ENCODE peak calls at places on chromosomes 6 and 20, in four cellular contexts. N, R, F and K are unnamed samples.

GRCh38 chr6:134080171-134080795 is 27.9 kb upstream of the SLC2A12 start:
- DNase-seq in F (no peak), N (no peak), R (no peak), K (no peak)

GRCh38 chr6:38638941-38639497 is 710 bp downstream of the BTBD9 start:
- DNase-seq in R (peak), F (peak), N (no peak), K (peak)

GRCh38 chr20:8530022-8530421 is 398.0 kb downstream of the PLCB1 start:
- DNase-seq in N (no peak), R (no peak), F (no peak), K (no peak)

GRCh38 chr6:154399097-154399496 is 42.5 kb upstream of the IPCEF1 start:
- DNase-seq in R (no peak), F (no peak), N (no peak), K (no peak)

GRCh38 chr6:44576132-44576601 is 188.7 kb downstream of the CDC5L start:
- DNase-seq in N (no peak), R (no peak), F (no peak), K (no peak)

GRCh38 chr6:13687917-13688351 is 23.7 kb downstream of the RANBP9 start:
- DNase-seq in F (no peak), R (no peak), N (no peak), K (no peak)

GRCh38 chr6:11613858-11614257 is 76.3 kb downstream of the TMEM170B start:
- DNase-seq in N (no peak), F (no peak), R (no peak), K (no peak)

GRCh38 chr6:137661601-137662000 is 167.4 kb upstream of the OLIG3 start:
- DNase-seq in F (no peak), R (no peak), N (no peak), K (peak)

GRCh38 chr6:43953256-43953655 is 174.0 kb downstream of the MRPL14 start:
- DNase-seq in R (peak), N (no peak), F (no peak), K (no peak)

GRCh38 chr6:16405349-16405865 is 167.0 kb downstream of the GMPR start:
- DNase-seq in F (no peak), N (no peak), R (no peak), K (peak)

GRCh38 chr6:16408766-16409165 is 170.4 kb downstream of the GMPR start:
- DNase-seq in R (no peak), N (no peak), F (no peak), K (no peak)

GRCh38 chr6:16406966-16407365 is 168.6 kb downstream of the GMPR start:
- DNase-seq in R (no peak), N (no peak), F (no peak), K (no peak)

GRCh38 chr6:16413399-16413798 is 175.0 kb downstream of the GMPR start:
- DNase-seq in R (no peak), F (no peak), N (no peak), K (no peak)

GRCh38 chr6:16409531-16410441 is 171.4 kb downstream of the GMPR start:
- DNase-seq in F (peak), N (peak), R (no peak), K (peak)
- TF ChIP-seq CTCF in F (peak), N (peak), R (peak), K (peak)

DNA sequence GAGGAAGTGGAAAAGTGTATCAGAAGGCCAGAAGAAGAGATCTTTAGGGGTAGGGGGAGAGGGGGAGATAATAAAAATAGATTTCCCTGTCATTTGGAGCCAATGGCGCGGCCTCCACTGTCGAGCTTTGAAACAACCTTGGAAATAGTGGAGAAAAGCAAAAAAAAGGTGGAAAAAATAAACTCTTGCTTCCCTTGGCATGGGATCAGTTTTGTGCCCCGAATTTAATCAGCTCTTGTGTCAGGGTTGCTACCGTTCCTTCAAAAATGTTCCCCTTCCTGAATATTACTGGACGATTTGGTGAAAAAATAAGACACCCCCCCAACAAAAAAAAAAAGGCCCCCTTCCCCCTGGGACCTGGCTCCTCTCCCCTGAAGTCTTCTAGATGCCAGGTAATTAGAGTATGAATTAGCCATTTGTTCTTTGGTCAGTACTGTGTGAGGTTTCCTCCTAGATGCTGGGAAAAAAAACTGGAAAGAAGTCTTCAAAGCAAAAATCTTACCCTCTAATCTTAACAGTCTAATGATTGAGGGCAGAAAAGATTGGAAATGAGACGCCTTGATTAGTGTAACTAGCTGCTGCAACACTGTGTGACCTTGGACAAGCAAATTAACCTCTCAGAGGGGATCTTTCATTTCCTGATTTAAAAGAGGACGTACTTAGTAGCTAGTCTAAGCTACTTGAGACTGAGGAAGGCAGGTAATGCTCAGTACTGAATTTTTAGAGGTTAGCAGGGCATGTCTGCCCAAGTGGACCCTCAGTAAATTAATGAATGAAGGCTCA is 872 bp upstream of the RBM39 start:
- DNase-seq in F (no peak), R (no peak), N (no peak), K (peak)
- TF ChIP-seq POLR2A in F (no peak), R (no peak), N (no peak), K (peak)

GRCh38 chr6:27830212-27830664 is 82.0 kb downstream of the OR2B2 start:
- DNase-seq in F (no peak), N (no peak), R (no peak), K (no peak)
- H3K27ac ChIP-seq in F (peak), N (peak), R (peak), K (peak)

GRCh38 chr6:51509597-51509996 is 577.8 kb downstream of the PKHD1 start:
- DNase-seq in F (no peak), R (no peak), N (no peak), K (no peak)

GRCh38 chr6:51513891-51514290 is 573.5 kb downstream of the PKHD1 start:
- DNase-seq in F (no peak), N (no peak), R (no peak), K (no peak)

GRCh38 chr6:51514396-51515051 is 572.9 kb downstream of the PKHD1 start:
- DNase-seq in F (no peak), N (peak), R (no peak), K (no peak)

GRCh38 chr6:51511081-51511480 is 576.3 kb downstream of the PKHD1 start:
- DNase-seq in R (no peak), F (no peak), N (no peak), K (no peak)

DNA sequence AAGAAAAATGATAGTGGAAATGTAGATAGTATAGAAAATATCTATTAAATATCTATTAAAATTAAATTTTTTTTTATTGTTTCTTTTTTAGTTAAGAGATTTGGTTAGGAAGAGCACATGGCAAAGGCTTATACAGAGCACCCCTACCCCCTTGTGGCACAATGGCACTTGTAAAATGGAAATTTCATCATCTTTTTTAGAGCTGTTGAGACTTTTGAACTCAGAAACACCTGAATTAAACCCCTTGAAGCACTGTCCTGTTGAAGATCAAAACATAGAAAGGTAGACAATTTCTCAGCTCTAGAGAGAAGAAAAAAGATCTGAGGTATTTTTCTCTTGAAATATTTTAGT is 572.4 kb downstream of the PKHD1 start:
- DNase-seq in F (no peak), R (no peak), N (no peak), K (no peak)
- TF ChIP-seq CTCF in F (no peak), R (no peak), N (peak), K (no peak)

GRCh38 chr20:62861732-62862336 is at the start of gene TCFL5:
- DNase-seq in R (peak), F (peak), N (peak), K (peak)
- TF ChIP-seq POLR2A in R (no peak), F (no peak), N (no peak), K (no peak)

GRCh38 chr6:106745396-106745795 is 116.0 kb downstream of the QRSL1 start:
- DNase-seq in F (no peak), N (no peak), R (no peak), K (peak)
- H3K27ac ChIP-seq in F (no peak), N (no peak), R (no peak), K (peak)